ENCODE peak calls at places on chromosomes 4 and X, in five cellular contexts. One of them, this sample, is unnamed.

GRCh38 chr4:150799207-150799606 is 215.9 kb downstream of the LRBA start:
- DNase-seq in stomach: no peak
- DNase-seq in heart right ventricle: no peak
- DNase-seq in body of pancreas: no peak
- DNase-seq in upper lobe of right lung: no peak
- DNase-seq in this sample: no peak

GRCh38 chrX:136810493-136810892 is 29.8 kb upstream of the ARHGEF6 start:
- DNase-seq in heart right ventricle: no peak
- DNase-seq in upper lobe of right lung: no peak
- DNase-seq in stomach: no peak
- DNase-seq in body of pancreas: no peak
- DNase-seq in this sample: no peak

GRCh38 chrX:108439434-108439883 is at the start of gene COL4A5:
- DNase-seq in stomach: peak; percentile 49
- DNase-seq in upper lobe of right lung: peak; percentile 61
- DNase-seq in heart right ventricle: peak; percentile 48
- DNase-seq in body of pancreas: peak; percentile 46
- DNase-seq in this sample: peak; percentile 92

GRCh38 chrX:71081348-71082148 is 13.4 kb upstream of the SNX12 start:
- DNase-seq in body of pancreas: no peak
- DNase-seq in stomach: no peak
- DNase-seq in heart right ventricle: no peak
- DNase-seq in upper lobe of right lung: no peak
- DNase-seq in this sample: no peak

GRCh38 chr4:47471591-47471990 is 8.1 kb upstream of the COMMD8 start:
- DNase-seq in upper lobe of right lung: no peak
- DNase-seq in heart right ventricle: no peak
- DNase-seq in body of pancreas: no peak
- DNase-seq in stomach: no peak
- DNase-seq in this sample: no peak

GRCh38 chr4:38141808-38142500 is 181.8 kb downstream of the PTTG2 start:
- DNase-seq in stomach: no peak
- DNase-seq in body of pancreas: no peak
- DNase-seq in heart right ventricle: no peak
- DNase-seq in upper lobe of right lung: no peak
- DNase-seq in this sample: no peak

GRCh38 chr4:5051210-5051691 is at the start of gene STK32B:
- DNase-seq in upper lobe of right lung: peak; percentile 81
- DNase-seq in heart right ventricle: peak; percentile 56
- DNase-seq in body of pancreas: peak; percentile 51
- DNase-seq in stomach: peak; percentile 68
- DNase-seq in this sample: peak; percentile 84

GRCh38 chrX:13673016-13673415 is 15.9 kb upstream of the RAB9A start:
- DNase-seq in upper lobe of right lung: no peak
- DNase-seq in heart right ventricle: no peak
- DNase-seq in body of pancreas: no peak
- DNase-seq in stomach: no peak
- DNase-seq in this sample: no peak

GRCh38 chrX:151974336-151975227 is at the start of gene GABRE:
- DNase-seq in stomach: peak; percentile 28
- DNase-seq in heart right ventricle: peak; percentile 53
- DNase-seq in body of pancreas: peak; percentile 32
- DNase-seq in upper lobe of right lung: peak; percentile 79
- DNase-seq in this sample: peak; percentile 56

GRCh38 chr4:153233761-153234371 is 29.6 kb downstream of the TRIM2 start:
- DNase-seq in heart right ventricle: no peak
- DNase-seq in body of pancreas: peak; percentile 53
- DNase-seq in stomach: peak; percentile 49
- DNase-seq in upper lobe of right lung: no peak
- DNase-seq in this sample: peak; percentile 91

GRCh38 chr4:41991916-41992767 is 1.8 kb downstream of the SLC30A9 start:
- DNase-seq in body of pancreas: no peak
- DNase-seq in stomach: no peak
- DNase-seq in upper lobe of right lung: no peak
- DNase-seq in heart right ventricle: no peak
- DNase-seq in this sample: no peak

GRCh38 chr4:138275946-138276621 is 33.9 kb upstream of the SLC7A11 start:
- DNase-seq in heart right ventricle: no peak
- DNase-seq in stomach: no peak
- DNase-seq in body of pancreas: no peak
- DNase-seq in upper lobe of right lung: no peak
- DNase-seq in this sample: no peak

GRCh38 chr4:118757761-118758213 is 72.6 kb downstream of the METTL14 start:
- DNase-seq in body of pancreas: no peak
- DNase-seq in stomach: no peak
- DNase-seq in heart right ventricle: no peak
- DNase-seq in upper lobe of right lung: no peak
- DNase-seq in this sample: peak; percentile 90

GRCh38 chr4:32499176-32499575 is 1779.0 kb downstream of the PCDH7 start:
- DNase-seq in stomach: no peak
- DNase-seq in heart right ventricle: no peak
- DNase-seq in upper lobe of right lung: no peak
- DNase-seq in body of pancreas: no peak
- DNase-seq in this sample: no peak

GRCh38 chrX:13851996-13852695 is 35.3 kb upstream of the GPM6B start:
- DNase-seq in upper lobe of right lung: no peak
- DNase-seq in stomach: no peak
- DNase-seq in heart right ventricle: no peak
- DNase-seq in body of pancreas: no peak
- DNase-seq in this sample: no peak

GRCh38 chr4:8188085-8188484 is 11.0 kb upstream of the SH3TC1 start:
- DNase-seq in body of pancreas: no peak
- DNase-seq in heart right ventricle: no peak
- DNase-seq in upper lobe of right lung: no peak
- DNase-seq in stomach: no peak
- DNase-seq in this sample: no peak

GRCh38 chr4:166087569-166087968 is 214.5 kb downstream of the TLL1 start:
- DNase-seq in body of pancreas: peak; percentile 33
- DNase-seq in upper lobe of right lung: no peak
- DNase-seq in heart right ventricle: no peak
- DNase-seq in stomach: no peak
- DNase-seq in this sample: no peak

GRCh38 chr4:139188648-139189416 is 11.8 kb upstream of the ELF2 start:
- DNase-seq in upper lobe of right lung: no peak
- DNase-seq in body of pancreas: peak; percentile 12
- DNase-seq in stomach: no peak
- DNase-seq in heart right ventricle: no peak
- DNase-seq in this sample: no peak

GRCh38 chr4:25896782-25897539 is 17.1 kb upstream of the SMIM20 start:
- DNase-seq in body of pancreas: peak; percentile 26
- DNase-seq in upper lobe of right lung: no peak
- DNase-seq in heart right ventricle: no peak
- DNase-seq in stomach: peak; percentile 74
- DNase-seq in this sample: no peak

GRCh38 chr4:119232286-119232685 is 19.8 kb downstream of the USP53 start:
- DNase-seq in upper lobe of right lung: no peak
- DNase-seq in stomach: no peak
- DNase-seq in heart right ventricle: no peak
- DNase-seq in body of pancreas: no peak
- DNase-seq in this sample: no peak

GRCh38 chrX:119698835-119699234 is 5.9 kb upstream of the SEPTIN6 start:
- DNase-seq in body of pancreas: peak; percentile 27
- DNase-seq in heart right ventricle: no peak
- DNase-seq in stomach: no peak
- DNase-seq in upper lobe of right lung: no peak
- DNase-seq in this sample: peak; percentile 63

GRCh38 chr4:185638548-185639301 is 103.4 kb upstream of the PDLIM3 start:
- DNase-seq in heart right ventricle: no peak
- DNase-seq in upper lobe of right lung: no peak
- DNase-seq in stomach: no peak
- DNase-seq in body of pancreas: no peak
- DNase-seq in this sample: no peak

GRCh38 chr4:4995103-4995761 is 24.0 kb downstream of the CYTL1 start:
- DNase-seq in body of pancreas: peak; percentile 72
- DNase-seq in upper lobe of right lung: peak; percentile 83
- DNase-seq in heart right ventricle: peak; percentile 66
- DNase-seq in stomach: peak; percentile 78
- DNase-seq in this sample: peak; percentile 85

DNA sequence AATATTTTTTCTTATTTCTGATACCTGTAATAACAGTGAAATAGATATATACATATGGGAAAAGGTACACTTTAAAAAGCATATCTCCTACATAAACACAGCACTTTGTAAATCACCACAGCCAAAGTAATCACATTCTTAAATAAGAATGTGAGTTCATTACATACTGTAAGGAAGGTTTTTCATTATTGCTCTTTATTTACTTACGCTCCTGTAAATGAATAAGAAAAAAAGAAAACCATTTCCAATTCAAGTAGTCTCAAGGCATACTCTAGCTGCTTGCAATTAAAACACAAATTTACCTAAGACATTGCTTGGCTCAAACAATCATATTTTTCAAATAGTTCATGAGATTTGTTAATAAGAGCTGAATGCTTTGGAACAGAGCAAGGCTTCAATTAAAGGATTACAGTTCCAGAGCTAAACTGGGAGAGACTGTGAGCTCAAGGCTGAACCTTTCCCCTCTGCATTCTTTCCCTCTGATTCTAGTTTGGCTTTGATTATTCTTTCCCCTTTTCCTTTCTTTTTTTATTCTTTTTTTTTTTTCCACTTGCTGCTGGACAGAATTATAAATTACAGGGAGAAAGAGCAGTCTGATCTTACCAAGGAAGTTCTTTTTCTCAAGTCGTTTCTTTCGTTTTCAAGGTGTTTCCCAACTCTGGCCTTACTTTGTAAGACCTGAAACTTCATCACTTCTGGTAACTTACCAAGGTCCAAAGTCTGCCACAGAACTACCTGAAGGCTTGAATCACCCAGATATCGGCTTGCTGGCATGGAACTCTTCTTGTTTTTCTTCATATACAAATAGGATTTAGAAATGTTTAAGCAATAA is 278.3 kb downstream of the INPP4B start:
- DNase-seq in heart right ventricle: no peak
- DNase-seq in body of pancreas: peak; percentile 86
- DNase-seq in upper lobe of right lung: no peak
- DNase-seq in stomach: peak; percentile 35
- DNase-seq in this sample: no peak
- H3K4me3 ChIP-seq in heart right ventricle: no peak overlapping the region
- H3K4me3 ChIP-seq in body of pancreas: no peak overlapping the region
- H3K4me3 ChIP-seq in upper lobe of right lung: peak overlapping the region; percentile 28
- H3K4me3 ChIP-seq in stomach: peak overlapping the region; percentile 21
- H3K4me3 ChIP-seq in this sample: no peak overlapping the region

DNA sequence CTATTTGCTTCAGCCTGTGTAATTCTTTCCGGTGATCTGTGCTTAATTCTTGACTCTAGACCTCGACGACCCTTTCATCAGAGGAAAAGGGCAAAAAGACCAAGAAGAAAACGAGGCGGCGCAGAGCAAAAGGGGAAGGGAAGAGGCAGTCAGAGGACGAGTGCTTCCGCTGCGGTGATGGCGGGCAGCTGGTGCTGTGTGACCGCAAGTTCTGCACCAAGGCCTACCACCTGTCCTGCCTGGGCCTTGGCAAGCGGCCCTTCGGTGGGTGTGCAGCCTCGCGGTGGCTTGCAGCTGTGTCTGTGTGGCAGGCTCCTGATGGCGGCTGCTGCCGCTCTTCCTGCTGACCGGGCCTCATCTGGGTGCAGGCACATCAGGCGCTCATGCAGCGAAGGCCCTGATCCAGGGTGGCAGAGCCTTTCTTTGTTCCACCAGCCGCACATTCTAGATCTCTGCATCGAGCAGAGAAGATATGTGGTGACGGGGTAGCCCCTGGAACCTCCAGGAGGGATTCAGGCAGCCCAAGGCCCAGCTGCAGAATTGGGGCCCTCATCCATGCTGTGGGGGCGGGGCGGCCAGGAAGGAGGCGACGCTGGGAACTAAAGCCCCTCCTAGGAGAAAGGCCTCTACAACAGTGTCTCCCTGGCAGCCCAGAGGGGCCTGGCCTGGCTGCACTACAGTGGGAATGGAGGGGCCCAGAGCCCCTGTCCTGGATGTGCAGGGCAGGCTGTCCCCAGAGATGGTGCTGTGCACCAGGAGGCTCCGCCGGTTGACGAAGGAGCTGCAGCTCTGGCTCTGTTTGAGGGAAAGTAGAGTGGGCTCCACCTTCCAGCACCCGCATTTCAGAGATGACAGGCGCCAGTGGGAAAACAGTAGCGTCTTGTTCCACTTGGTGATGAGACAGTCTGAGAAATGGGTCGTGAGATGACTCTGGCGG is 32.1 kb downstream of the NELFA start:
- DNase-seq in stomach: no peak
- DNase-seq in heart right ventricle: no peak
- DNase-seq in upper lobe of right lung: peak; percentile 64
- DNase-seq in body of pancreas: no peak
- DNase-seq in this sample: no peak
- H3K36me3 ChIP-seq in stomach: peaks cover 33% of the 10 kb centered on the region
- H3K36me3 ChIP-seq in heart right ventricle: peaks cover 100% of the 10 kb centered on the region
- H3K36me3 ChIP-seq in upper lobe of right lung: peaks cover 48% of the 10 kb centered on the region
- H3K36me3 ChIP-seq in body of pancreas: no peaks in the 10 kb centered on the region
- H3K36me3 ChIP-seq in this sample: peaks cover 44% of the 10 kb centered on the region

GRCh38 chr4:182448281-182449151 is 205.3 kb downstream of the TENM3 start:
- DNase-seq in stomach: peak; percentile 89
- DNase-seq in upper lobe of right lung: peak; percentile 89
- DNase-seq in body of pancreas: peak; percentile 95
- DNase-seq in heart right ventricle: peak; percentile 80
- DNase-seq in this sample: peak; percentile 93

GRCh38 chr4:182447938-182448280 is 204.7 kb downstream of the TENM3 start:
- DNase-seq in heart right ventricle: no peak
- DNase-seq in body of pancreas: no peak
- DNase-seq in upper lobe of right lung: no peak
- DNase-seq in stomach: no peak
- DNase-seq in this sample: peak; percentile 7

GRCh38 chr4:182453830-182454229 is 210.6 kb downstream of the TENM3 start:
- DNase-seq in heart right ventricle: no peak
- DNase-seq in body of pancreas: no peak
- DNase-seq in stomach: no peak
- DNase-seq in upper lobe of right lung: no peak
- DNase-seq in this sample: no peak

GRCh38 chr4:182449186-182449880 is 206.1 kb downstream of the TENM3 start:
- DNase-seq in upper lobe of right lung: no peak
- DNase-seq in body of pancreas: no peak
- DNase-seq in heart right ventricle: peak; percentile 11
- DNase-seq in stomach: no peak
- DNase-seq in this sample: no peak

GRCh38 chr4:182449960-182450359 is 206.8 kb downstream of the TENM3 start:
- DNase-seq in body of pancreas: no peak
- DNase-seq in stomach: no peak
- DNase-seq in upper lobe of right lung: no peak
- DNase-seq in heart right ventricle: no peak
- DNase-seq in this sample: no peak
- H3K4me3 ChIP-seq in body of pancreas: no peak overlapping the region
- H3K4me3 ChIP-seq in stomach: no peak overlapping the region
- H3K4me3 ChIP-seq in upper lobe of right lung: peak overlapping the region; percentile 47
- H3K4me3 ChIP-seq in heart right ventricle: no peak overlapping the region
- H3K4me3 ChIP-seq in this sample: peak overlapping the region; percentile 91

DNA sequence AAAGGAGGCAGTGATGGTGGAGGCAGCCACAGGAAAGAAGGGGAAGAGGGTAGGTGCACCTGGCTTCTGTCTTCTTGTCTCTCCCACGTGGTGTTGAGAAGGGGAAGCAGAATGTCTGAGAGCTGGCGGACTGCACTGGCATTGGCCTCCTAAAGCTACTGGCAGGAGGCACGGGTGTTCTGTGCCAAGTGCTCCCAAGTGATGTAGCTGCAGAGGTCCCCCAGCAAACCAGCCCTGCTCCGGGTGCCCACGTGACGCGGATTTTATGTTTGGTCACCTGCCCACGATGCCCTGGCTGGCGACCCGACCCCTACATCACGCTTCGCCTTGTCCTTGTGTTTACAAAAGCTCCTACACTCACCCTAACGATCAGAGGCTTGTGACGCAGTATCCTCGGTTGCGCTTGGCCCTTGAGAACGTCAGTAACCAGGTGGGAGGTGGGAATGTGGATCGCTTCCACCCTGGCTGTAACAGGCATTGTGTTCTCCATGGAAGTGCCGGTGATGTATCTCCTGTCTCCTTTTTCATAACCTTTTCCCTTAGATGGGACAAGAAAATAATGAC is 28.4 kb upstream of the XG start:
- DNase-seq in body of pancreas: no peak
- DNase-seq in heart right ventricle: peak; percentile 24
- DNase-seq in upper lobe of right lung: no peak
- DNase-seq in stomach: no peak
- DNase-seq in this sample: no peak
- H3K36me3 ChIP-seq in body of pancreas: peaks cover 17% of the 10 kb centered on the region
- H3K36me3 ChIP-seq in heart right ventricle: peaks cover 100% of the 10 kb centered on the region
- H3K36me3 ChIP-seq in upper lobe of right lung: peaks cover 100% of the 10 kb centered on the region
- H3K36me3 ChIP-seq in stomach: peaks cover 78% of the 10 kb centered on the region
- H3K36me3 ChIP-seq in this sample: peaks cover 57% of the 10 kb centered on the region

This sample was measured in cardiac muscle cell.